ENCODE peak calls at places on chromosomes 6 and 20, in six cellular contexts. G, B, F, T, Q and Y are unnamed samples.

GRCh38 chr20:63854069-63854765 is 7.1 kb upstream of the ABHD16B start:
- DNase-seq in T (peak), G (no peak), F (no peak), B (no peak), Q (no peak), Y (no peak)

GRCh38 chr6:170243791-170244291 is 47.0 kb downstream of the DLL1 start:
- DNase-seq in B (peak), Q (no peak), T (no peak), F (no peak), G (peak), Y (no peak)

GRCh38 chr6:32967151-32968091 is 973 bp upstream of the BRD2 start:
- DNase-seq in T (peak), Q (peak), B (peak), F (no peak), G (no peak), Y (peak)

GRCh38 chr20:43722153-43722505 is 4.7 kb downstream of the GTSF1L start:
- DNase-seq in G (no peak), Q (no peak), B (no peak), F (no peak), T (no peak), Y (no peak)

GRCh38 chr20:54069501-54069971 is 858 bp downstream of the BCAS1 start:
- DNase-seq in Q (no peak), G (no peak), F (no peak), B (no peak), T (no peak), Y (no peak)

GRCh38 chr6:144590540-144590939 is 305.4 kb downstream of the UTRN start:
- DNase-seq in B (no peak), F (no peak), T (peak), G (no peak), Q (no peak), Y (no peak)

GRCh38 chr20:44908987-44909871 is 631 bp upstream of the PABPC1L start:
- DNase-seq in T (peak), F (no peak), B (no peak), Q (no peak), G (no peak), Y (no peak)

GRCh38 chr6:73131706-73132105 is 93.6 kb downstream of the KHDC1L start:
- DNase-seq in T (no peak), B (peak), Q (peak), G (no peak), F (no peak), Y (peak)

GRCh38 chr6:13299403-13299821 is 28.9 kb downstream of the TBC1D7 start:
- DNase-seq in F (no peak), Q (no peak), G (no peak), T (no peak), B (no peak), Y (no peak)

GRCh38 chr6:157669747-157670216 is 153.3 kb upstream of the SNX9 start:
- DNase-seq in F (peak), Q (peak), B (peak), G (peak), T (peak), Y (peak)

GRCh38 chr6:105587349-105588115 is 184.7 kb upstream of the PREP start:
- DNase-seq in T (no peak), B (peak), Q (peak), G (no peak), F (no peak), Y (peak)

GRCh38 chr20:63957004-63957689 is 931 bp upstream of the UCKL1 start:
- DNase-seq in B (peak), Q (peak), F (peak), G (peak), T (peak), Y (peak)

GRCh38 chr6:112475083-112475482 is 128.0 kb downstream of the RFPL4B start:
- DNase-seq in F (no peak), T (no peak), G (no peak), B (peak), Q (peak), Y (no peak)

GRCh38 chr6:50819906-50820589 is 1.4 kb downstream of the TFAP2B start:
- DNase-seq in B (no peak), Q (peak), F (no peak), T (no peak), G (no peak), Y (no peak)
- H3K4me3 ChIP-seq in B (no peak), Q (no peak), F (no peak), T (no peak), G (no peak), Y (no peak)

GRCh38 chr6:55980627-55981211 is 105.3 kb upstream of the BMP5 start:
- DNase-seq in T (peak), F (no peak), G (no peak), Q (peak), B (peak), Y (peak)
- TF ChIP-seq CTCF in T (peak), F (peak), G (peak), Q (peak), B (peak), Y (peak)

GRCh38 chr6:56539503-56540105 is 103.1 kb downstream of the DST start:
- DNase-seq in Q (no peak), B (no peak), G (no peak), F (no peak), T (no peak), Y (no peak)

GRCh38 chr6:56538851-56539250 is 103.8 kb downstream of the DST start:
- DNase-seq in F (no peak), B (no peak), G (no peak), T (no peak), Q (no peak), Y (no peak)

GRCh38 chr6:56540950-56541600 is 101.6 kb downstream of the DST start:
- DNase-seq in T (peak), F (no peak), B (peak), Q (no peak), G (no peak), Y (no peak)

GRCh38 chr6:56541736-56542366 is 100.8 kb downstream of the DST start:
- DNase-seq in Q (no peak), F (no peak), T (no peak), B (no peak), G (no peak), Y (no peak)

DNA sequence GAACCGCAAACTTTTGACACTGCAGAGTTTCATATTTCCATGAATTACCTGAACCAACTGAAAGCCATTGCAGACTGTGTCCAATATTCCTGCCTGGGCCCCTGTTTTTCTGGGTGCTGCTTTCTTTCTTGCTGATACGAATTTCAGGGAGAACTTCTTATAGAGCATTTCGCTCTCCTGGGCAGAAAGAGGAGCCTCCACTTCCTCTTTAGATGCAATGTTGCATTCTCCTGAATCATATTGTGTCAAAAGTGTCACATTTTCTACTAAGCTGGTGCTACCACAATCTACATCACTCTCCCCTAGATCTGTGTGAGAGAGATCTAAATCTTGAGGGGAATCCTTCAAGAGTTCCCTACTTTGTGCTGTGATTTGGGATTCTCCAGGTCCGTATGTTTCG is 102.5 kb downstream of the DST start:
- DNase-seq in Q (no peak), T (peak), F (no peak), B (no peak), G (no peak), Y (no peak)
- H3K4me3 ChIP-seq in Q (peak), T (no peak), F (no peak), B (peak), G (peak), Y (peak)

GRCh38 chr6:42911171-42912021 is 4.5 kb upstream of the PTCRA start:
- DNase-seq in F (no peak), Q (no peak), T (no peak), B (no peak), G (no peak), Y (no peak)
- TF ChIP-seq CTCF in F (no peak), Q (no peak), T (no peak), B (no peak), G (no peak), Y (no peak)